ENCODE peak calls at places on chromosome 12, in seven cellular contexts. B is Peyer's patch, X is esophagus squamous epithelium, C is AG04450, Y is endothelial cell of umbilical vein, A is psoas muscle, L is cardiac muscle cell. I is an unnamed sample.

GRCh38 chr12:101727098-101727497 is 12.2 kb downstream of the SYCP3 start:
- DNase-seq in B (no peak), X (no peak), C (no peak), Y (no peak), A (no peak), L (no peak), I (no peak)

GRCh38 chr12:132014915-132015280 is 65.2 kb downstream of the EP400 start:
- DNase-seq in B (peak), X (no peak), C (no peak), Y (no peak), A (no peak), L (no peak), I (no peak)

GRCh38 chr12:18439541-18439940 is 178.2 kb downstream of the PIK3C2G start:
- DNase-seq in B (no peak), X (no peak), C (peak), Y (peak), A (no peak), L (peak), I (no peak)

GRCh38 chr12:47038270-47038748 is 41.1 kb upstream of the PCED1B start:
- DNase-seq in B (no peak), X (no peak), C (no peak), Y (no peak), A (no peak), L (peak), I (no peak)

GRCh38 chr12:122412851-122413433 is 9.5 kb downstream of the CLIP1 start:
- DNase-seq in B (no peak), X (no peak), C (no peak), Y (peak), A (no peak), L (no peak), I (no peak)

GRCh38 chr12:95204141-95204866 is 13.0 kb downstream of the FGD6 start:
- DNase-seq in B (peak), X (no peak), C (peak), Y (peak), A (no peak), L (peak), I (no peak)

GRCh38 chr12:31589896-31590729 is 823 bp downstream of the DENND5B start:
- DNase-seq in B (peak), X (no peak), C (no peak), Y (peak), A (peak), L (peak), I (peak)

GRCh38 chr12:94092516-94093241 is 55.7 kb upstream of the PLXNC1 start:
- DNase-seq in B (no peak), X (no peak), C (no peak), Y (no peak), A (peak), L (peak), I (no peak)

GRCh38 chr12:3683670-3684069 is 69.2 kb downstream of the CRACR2A start:
- DNase-seq in B (no peak), X (no peak), C (no peak), Y (no peak), A (no peak), L (peak), I (no peak)

GRCh38 chr12:83823386-83824045 is 1089.1 kb downstream of the SLC6A15 start:
- DNase-seq in B (no peak), X (no peak), C (no peak), Y (peak), A (no peak), L (peak), I (no peak)

GRCh38 chr12:81123611-81124010 is 45.7 kb downstream of the ACSS3 start:
- DNase-seq in B (no peak), X (no peak), C (no peak), Y (no peak), A (no peak), L (no peak), I (no peak)

GRCh38 chr12:104792570-104792969 is 165.5 kb downstream of the SLC41A2 start:
- DNase-seq in B (no peak), X (no peak), C (peak), Y (peak), A (no peak), L (peak), I (no peak)

GRCh38 chr12:132807295-132808222 is 21.1 kb downstream of the GOLGA3 start:
- DNase-seq in B (no peak), X (no peak), C (no peak), Y (no peak), A (no peak), L (no peak), I (no peak)

GRCh38 chr12:126676426-126676825 is 1590.5 kb upstream of the TMEM132C start:
- DNase-seq in B (no peak), X (no peak), C (no peak), Y (no peak), A (no peak), L (no peak), I (no peak)

GRCh38 chr12:109084425-109084824 is 8.8 kb downstream of the ALKBH2 start:
- DNase-seq in B (no peak), X (no peak), C (no peak), Y (no peak), A (no peak), L (no peak), I (no peak)

GRCh38 chr12:7374423-7375144 is 69.4 kb downstream of the CD163L1 start:
- DNase-seq in B (peak), X (no peak), C (no peak), Y (peak), A (no peak), L (peak), I (no peak)

GRCh38 chr12:88934163-88934747 is 354.0 kb upstream of the KITLG start:
- DNase-seq in B (no peak), X (no peak), C (no peak), Y (peak), A (no peak), L (no peak), I (no peak)

GRCh38 chr12:105420659-105421240 is 90.3 kb downstream of the C12orf75 start:
- DNase-seq in B (peak), X (no peak), C (peak), Y (peak), A (peak), L (peak), I (no peak)

GRCh38 chr12:132471011-132471857 is 18.7 kb upstream of the FBRSL1 start:
- DNase-seq in B (peak), X (no peak), C (no peak), Y (no peak), A (no peak), L (no peak), I (no peak)

GRCh38 chr12:5332521-5332920 is 99.4 kb upstream of the NTF3 start:
- DNase-seq in B (no peak), X (no peak), C (no peak), Y (no peak), A (no peak), L (no peak), I (no peak)

GRCh38 chr12:75183967-75184366 is 25.7 kb downstream of the KCNC2 start:
- DNase-seq in B (no peak), X (no peak), C (no peak), Y (no peak), A (no peak), L (no peak), I (no peak)

GRCh38 chr12:78977463-78977862 is 112.9 kb downstream of the SYT1 start:
- DNase-seq in B (no peak), X (no peak), C (no peak), Y (no peak), A (no peak), L (no peak), I (no peak)

GRCh38 chr12:132178314-132178713 is 34.1 kb downstream of the NOC4L start:
- DNase-seq in B (no peak), X (no peak), C (no peak), Y (no peak), A (peak), L (no peak), I (no peak)

GRCh38 chr12:93674386-93674785 is 2.8 kb upstream of the CRADD start:
- DNase-seq in B (no peak), X (no peak), C (no peak), Y (no peak), A (no peak), L (no peak), I (no peak)

GRCh38 chr12:55470088-55470830 is at the start of gene OR6C70:
- DNase-seq in B (no peak), X (no peak), C (no peak), Y (no peak), A (no peak), L (no peak), I (no peak)

GRCh38 chr12:123410041-123410412 is 26.1 kb downstream of the KMT5A start:
- DNase-seq in B (no peak), X (no peak), C (no peak), Y (no peak), A (no peak), L (no peak), I (no peak)

GRCh38 chr12:30661210-30661609 is 34.5 kb downstream of the IPO8 start:
- DNase-seq in B (no peak), X (no peak), C (no peak), Y (no peak), A (no peak), L (no peak), I (no peak)

GRCh38 chr12:129119537-129119936 is 266.3 kb downstream of the GLT1D1 start:
- DNase-seq in B (no peak), X (no peak), C (no peak), Y (no peak), A (no peak), L (no peak), I (no peak)

GRCh38 chr12:79296871-79297270 is 393.9 kb downstream of the PAWR start:
- DNase-seq in B (no peak), X (no peak), C (no peak), Y (peak), A (no peak), L (no peak), I (no peak)

GRCh38 chr12:2172040-2172439 is 119.3 kb downstream of the CACNA1C start:
- DNase-seq in B (no peak), X (no peak), C (no peak), Y (no peak), A (no peak), L (no peak), I (no peak)
- H3K4me3 ChIP-seq in B (no peak), X (no peak), C (no peak), Y (no peak), A (no peak), L (no peak), I (no peak)

DNA sequence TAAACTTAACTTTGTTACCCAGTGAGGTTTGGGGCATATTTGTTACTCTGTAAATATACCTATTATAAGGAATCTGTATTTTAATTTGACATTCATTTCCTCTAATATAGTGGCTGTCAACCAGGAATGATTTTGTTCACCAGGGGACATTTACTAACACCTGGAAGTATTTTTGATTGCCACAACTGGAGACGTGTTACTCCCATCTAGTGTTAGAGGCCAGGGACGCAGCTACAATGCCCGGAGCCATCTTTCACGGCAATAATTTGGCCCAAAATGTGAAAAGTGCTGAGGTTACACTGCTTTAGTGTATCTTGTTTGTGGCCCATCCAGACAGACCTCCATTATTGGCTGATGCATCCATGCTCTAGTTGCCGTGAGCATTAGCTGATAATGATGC is 881.3 kb upstream of the ATXN7L3B start:
- DNase-seq in B (no peak), X (no peak), C (no peak), Y (no peak), A (no peak), L (no peak), I (no peak)
- TF ChIP-seq CTCF in B (no peak), X (no peak), C (no peak), Y (no peak), A (no peak), L (no peak), I (no peak)

GRCh38 chr12:116366824-116367223 is 89.3 kb upstream of the MED13L start:
- DNase-seq in B (no peak), X (no peak), C (no peak), Y (no peak), A (no peak), L (no peak), I (no peak)

GRCh38 chr12:116372815-116373214 is 95.3 kb upstream of the MED13L start:
- DNase-seq in B (no peak), X (no peak), C (no peak), Y (no peak), A (no peak), L (peak), I (no peak)

GRCh38 chr12:116370886-116371580 is 93.5 kb upstream of the MED13L start:
- DNase-seq in B (no peak), X (no peak), C (no peak), Y (no peak), A (no peak), L (no peak), I (no peak)

GRCh38 chr12:116368196-116369194 is 91.0 kb upstream of the MED13L start:
- DNase-seq in B (peak), X (no peak), C (no peak), Y (no peak), A (no peak), L (no peak), I (no peak)

DNA sequence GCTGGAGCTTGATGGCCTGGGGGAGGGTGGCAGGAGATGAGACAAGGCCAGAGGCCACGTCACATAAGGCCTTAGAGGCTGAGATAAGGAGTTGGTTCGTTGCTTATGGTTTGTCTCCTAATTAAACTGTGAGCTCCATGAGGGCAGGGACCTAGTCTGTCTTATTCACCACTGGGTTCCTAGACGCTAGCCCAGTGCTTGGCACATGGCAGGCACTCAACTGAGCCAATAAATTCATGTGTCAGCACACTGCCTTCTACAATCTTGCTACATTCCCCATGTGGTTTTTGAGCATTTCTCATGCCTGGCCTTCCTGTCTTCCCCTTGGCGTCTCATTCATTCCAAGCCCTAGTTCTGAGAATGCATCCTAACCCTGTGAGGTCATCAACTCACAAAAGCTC is 92.5 kb upstream of the MED13L start:
- DNase-seq in B (no peak), X (no peak), C (peak), Y (no peak), A (no peak), L (peak), I (no peak)
- H3K27ac ChIP-seq in B (no peak), X (peak), C (no peak), Y (no peak), A (no peak), L (no peak), I (no peak)

GRCh38 chr12:54465857-54466499 is 7.4 kb downstream of the GTSF1 start:
- DNase-seq in B (no peak), X (no peak), C (no peak), Y (no peak), A (no peak), L (no peak), I (no peak)
- H3K4me3 ChIP-seq in B (no peak), X (no peak), C (no peak), Y (no peak), A (no peak), L (no peak), I (no peak)

GRCh38 chr12:57462307-57463253 is 3.0 kb downstream of the GLI1 start:
- DNase-seq in B (peak), X (no peak), C (no peak), Y (peak), A (peak), L (peak), I (peak)
- TF ChIP-seq CTCF in B (peak), X (peak), C (peak), Y (peak), A (peak), L (peak), I (peak)

GRCh38 chr12:67617619-67618018 is 30.9 kb upstream of the DYRK2 start:
- DNase-seq in B (no peak), X (no peak), C (no peak), Y (no peak), A (no peak), L (peak), I (no peak)
- H3K27ac ChIP-seq in B (no peak), X (no peak), C (no peak), Y (no peak), A (no peak), L (peak), I (no peak)

I was measured in coronary artery.